ENCODE peak calls at places on chromosomes 13 and 19, in four cellular contexts. L, G, E and W are unnamed samples.

GRCh38 chr13:100394005-100394695 is 194.4 kb downstream of the GGACT start:
- DNase-seq in G (no peak), E (no peak), L (no peak), W (no peak)

GRCh38 chr19:2609389-2610116 is 92.9 kb downstream of the GNG7 start:
- DNase-seq in L (peak), G (no peak), E (no peak), W (no peak)

GRCh38 chr19:45136507-45137178 is 24.1 kb downstream of the NKPD1 start:
- DNase-seq in E (peak), G (no peak), L (no peak), W (no peak)

GRCh38 chr13:39895254-39895653 is 239.8 kb downstream of the COG6 start:
- DNase-seq in L (no peak), G (no peak), E (no peak), W (no peak)

GRCh38 chr19:21604351-21604926 is 99.0 kb downstream of the ZNF429 start:
- DNase-seq in E (peak), G (no peak), L (no peak), W (no peak)

GRCh38 chr19:4967738-4968461 is 1.0 kb upstream of the KDM4B start:
- DNase-seq in L (no peak), E (no peak), G (no peak), W (no peak)

GRCh38 chr13:32624441-32624840 is 38.2 kb downstream of the PDS5B start:
- DNase-seq in G (no peak), E (no peak), L (no peak), W (no peak)

GRCh38 chr19:6774821-6775707 is 2.6 kb downstream of the VAV1 start:
- DNase-seq in L (no peak), G (no peak), E (peak), W (no peak)

GRCh38 chr19:9580728-9581127 is 3.6 kb downstream of the ZNF121 start:
- DNase-seq in G (no peak), L (no peak), E (no peak), W (no peak)

GRCh38 chr13:52599853-52600603 is 42.2 kb upstream of the HNRNPA1L2 start:
- DNase-seq in G (peak), E (peak), L (no peak), W (no peak)

GRCh38 chr13:106475852-106476251 is 59.6 kb downstream of the EFNB2 start:
- DNase-seq in L (no peak), G (no peak), E (no peak), W (no peak)

GRCh38 chr13:75960538-75960994 is 324.4 kb downstream of the LMO7 start:
- DNase-seq in G (no peak), E (no peak), L (no peak), W (no peak)

DNA sequence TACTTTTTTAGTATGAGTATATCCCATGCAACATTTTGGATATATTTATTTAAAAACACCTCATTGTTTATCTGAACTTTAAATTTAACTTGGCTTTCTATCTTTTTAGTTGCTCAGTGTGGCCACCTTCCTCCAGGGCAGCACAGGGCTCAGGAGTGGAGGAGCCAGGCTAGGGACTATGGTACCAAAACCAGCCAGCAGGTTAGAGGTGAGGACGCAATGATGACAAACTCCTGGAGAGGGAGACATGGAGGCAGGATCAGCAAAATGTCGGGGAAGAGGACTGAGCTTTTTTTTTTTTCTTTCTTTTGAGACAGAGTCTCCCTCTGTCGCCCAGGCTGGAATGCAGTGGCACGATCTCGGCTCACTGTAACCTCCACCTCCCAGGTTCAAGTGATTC is 29.6 kb upstream of the CALM3 start:
- DNase-seq in L (no peak), G (no peak), E (peak), W (no peak)
- TF ChIP-seq CTCF in L (no peak), G (no peak), E (no peak), W (peak)

GRCh38 chr19:31313291-31314030 is 35.8 kb downstream of the TSHZ3 start:
- DNase-seq in E (no peak), L (no peak), G (no peak), W (no peak)

GRCh38 chr19:31314156-31314555 is 35.1 kb downstream of the TSHZ3 start:
- DNase-seq in L (no peak), E (no peak), G (no peak), W (no peak)

GRCh38 chr19:31315621-31316011 is 33.6 kb downstream of the TSHZ3 start:
- DNase-seq in G (no peak), L (no peak), E (no peak), W (no peak)

GRCh38 chr19:31316201-31316951 is 32.9 kb downstream of the TSHZ3 start:
- DNase-seq in L (peak), G (no peak), E (no peak), W (no peak)

DNA sequence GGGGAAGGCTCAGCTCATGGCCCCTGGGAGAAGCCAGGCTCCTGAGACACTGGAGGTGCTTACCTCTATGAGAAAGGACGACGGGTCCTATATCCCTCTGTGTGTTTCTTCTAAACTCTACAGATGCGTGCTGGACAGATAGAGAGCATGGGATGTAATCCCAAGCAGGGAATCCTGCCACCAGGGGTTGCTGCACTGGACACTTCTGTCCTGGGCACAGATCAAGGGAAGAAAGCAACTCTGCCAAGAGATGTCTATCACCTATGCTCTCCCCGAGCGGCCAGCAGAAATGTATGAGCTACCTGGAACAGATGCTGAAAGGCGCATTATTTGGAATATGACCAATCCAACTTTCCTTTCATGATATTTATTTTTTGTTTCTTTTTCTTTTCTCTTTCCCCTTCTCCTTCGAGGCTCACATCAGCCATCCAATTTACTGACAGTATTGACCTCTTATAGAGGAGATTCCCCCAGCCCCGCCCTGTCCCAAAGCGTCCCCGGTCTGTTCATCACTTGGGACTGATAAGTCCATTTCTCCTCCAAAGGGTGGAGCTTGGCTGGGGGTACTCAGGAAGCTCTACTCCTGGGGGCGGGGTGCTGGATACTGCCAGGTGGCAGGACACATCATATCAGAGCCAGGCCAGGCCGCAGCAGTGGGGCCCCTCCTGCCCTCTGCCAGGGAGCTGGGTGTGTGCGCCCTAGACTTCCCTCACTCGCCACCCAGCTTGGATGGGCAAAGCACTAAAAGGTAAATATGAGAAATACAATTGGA is 34.2 kb downstream of the TSHZ3 start:
- DNase-seq in L (no peak), G (no peak), E (no peak), W (no peak)
- TF ChIP-seq CTCF in L (no peak), G (no peak), E (no peak), W (peak)

DNA sequence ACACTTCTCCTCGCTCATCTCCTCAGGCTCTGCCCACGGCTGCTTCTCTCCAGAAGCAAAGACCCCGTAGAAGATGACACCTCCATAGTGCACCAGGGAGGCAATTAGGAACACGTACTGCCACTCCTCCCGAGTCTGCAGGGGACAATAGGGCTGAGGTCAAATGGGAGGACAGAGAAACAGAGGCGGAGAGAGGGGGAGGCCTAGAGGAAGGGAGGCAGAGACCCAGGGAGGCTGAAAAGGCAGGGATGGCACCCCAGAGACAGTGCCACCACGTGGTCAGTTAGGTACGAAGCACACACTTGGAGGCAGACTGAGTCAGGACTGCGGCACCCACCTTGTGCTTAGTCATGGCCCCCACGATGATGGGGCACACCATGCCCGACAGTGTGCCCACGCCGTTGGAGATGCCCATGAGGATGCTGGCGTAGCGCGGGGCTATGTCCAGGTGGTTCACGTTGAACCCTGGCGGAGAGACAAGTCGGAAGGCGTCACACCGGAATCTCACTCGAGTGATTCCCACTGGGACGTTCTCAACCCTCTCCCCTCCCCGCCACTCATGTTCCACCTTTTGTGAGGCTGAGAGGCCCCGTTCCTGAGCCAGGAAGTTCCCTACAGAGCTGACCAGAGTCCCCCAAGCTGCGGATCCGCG is 5.6 kb downstream of the GFY start:
- DNase-seq in E (peak), G (no peak), L (no peak), W (no peak)
- TF ChIP-seq CTCF in E (peak), G (no peak), L (no peak), W (peak)

DNA sequence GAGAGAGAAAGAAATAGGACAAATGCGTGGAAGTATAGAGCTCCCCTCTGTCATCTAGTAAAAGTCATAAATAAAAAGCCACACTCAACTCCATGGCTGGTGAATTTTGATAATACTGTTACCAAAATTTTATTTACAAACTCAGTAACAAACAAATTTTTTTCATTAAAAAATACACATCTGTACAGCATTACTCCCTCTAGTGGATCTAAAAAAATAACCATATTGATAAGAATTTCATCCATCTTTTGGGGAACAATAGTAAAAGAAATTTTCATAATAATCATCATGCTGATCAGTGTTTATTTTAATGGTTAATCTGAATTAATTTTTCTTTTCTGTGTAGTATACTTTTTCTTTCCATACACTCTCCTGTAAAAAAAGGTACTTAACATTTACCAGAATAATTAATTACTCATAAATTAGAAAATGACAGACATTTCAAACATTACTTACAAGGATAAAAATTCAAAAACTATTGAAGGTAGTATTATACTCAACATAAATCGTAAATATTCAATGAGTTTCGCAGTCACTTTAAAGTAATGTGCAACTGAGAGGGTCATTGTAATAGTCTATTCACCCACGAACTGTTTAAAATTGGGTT is 173.5 kb upstream of the LSM14A start:
- DNase-seq in G (no peak), L (no peak), E (peak), W (no peak)
- TF ChIP-seq CTCF in G (peak), L (no peak), E (peak), W (peak)

DNA sequence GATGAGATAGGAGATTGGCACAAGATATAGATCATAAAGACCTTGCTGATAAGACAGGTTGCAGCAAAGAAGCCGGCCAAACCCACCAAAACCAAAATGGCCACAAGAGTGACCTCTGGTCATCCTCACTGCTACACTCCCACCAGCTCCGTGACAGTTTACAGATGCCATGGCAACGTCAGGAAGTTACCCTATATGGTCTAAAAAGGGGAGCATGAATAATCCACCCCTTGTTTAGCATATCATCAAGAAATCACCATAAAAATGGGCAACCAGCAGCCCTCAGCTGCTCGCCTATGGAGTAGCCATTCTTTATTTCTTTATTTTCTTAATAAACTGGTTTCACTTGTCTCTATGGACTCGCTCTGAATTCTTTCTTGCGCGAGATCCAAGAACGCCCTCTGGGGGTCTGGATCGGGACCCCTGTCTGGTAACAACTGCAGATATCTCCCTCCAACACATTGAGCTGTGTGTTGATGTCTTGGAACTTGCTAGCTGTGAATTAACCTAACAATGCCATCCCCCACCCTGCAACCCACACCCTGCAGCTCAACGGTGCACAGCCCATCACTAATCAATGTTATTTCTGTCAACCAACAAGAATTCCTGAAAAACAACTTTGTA is 27.1 kb upstream of the GRTP1 start:
- DNase-seq in E (no peak), L (peak), G (no peak), W (no peak)
- TF ChIP-seq CTCF in E (no peak), L (no peak), G (no peak), W (peak)